ENCODE peak calls at places on chromosomes 3 and 15, in four cellular contexts. Q is CD8-positive, alpha-beta T cell; P is IMR-90; I is CD8-positive, alpha-beta memory T cell. O is an unnamed sample. For H3K36me3, the result is how much of the 10 kb centered on the place peaks cover.

GRCh38 chr3:196634224-196634623 is 5.3 kb upstream of the NRROS start:
- DNase-seq in Q (no peak), P (no peak), I (no peak), O (no peak)

GRCh38 chr3:127351350-127351749 is 63.5 kb upstream of the PRR20G start:
- DNase-seq in Q (no peak), P (no peak), I (no peak), O (no peak)

GRCh38 chr3:20852712-20853111 is 666.7 kb upstream of the SGO1 start:
- DNase-seq in Q (no peak), P (no peak), I (no peak), O (no peak)

GRCh38 chr15:80660114-80660513 is 35.0 kb upstream of the ABHD17C start:
- DNase-seq in Q (no peak), P (peak), I (no peak), O (no peak)

GRCh38 chr15:65077981-65078352 is 1.4 kb downstream of the KBTBD13 start:
- DNase-seq in Q (peak), P (no peak), I (peak), O (peak)

GRCh38 chr3:78734048-78734637 is 1033.7 kb downstream of the ROBO1 start:
- DNase-seq in Q (no peak), P (peak), I (no peak), O (no peak)

GRCh38 chr15:39419651-39420050 is 161.2 kb upstream of the THBS1 start:
- DNase-seq in Q (no peak), P (no peak), I (no peak), O (no peak)

GRCh38 chr15:57920916-57921315 is 144.6 kb downstream of the ALDH1A2 start:
- DNase-seq in Q (no peak), P (no peak), I (no peak), O (no peak)

GRCh38 chr15:79978260-79978659 is 7.3 kb upstream of the BCL2A1 start:
- DNase-seq in Q (no peak), P (no peak), I (no peak), O (no peak)

GRCh38 chr3:81242871-81243270 is 518.6 kb downstream of the GBE1 start:
- DNase-seq in Q (no peak), P (peak), I (no peak), O (no peak)

GRCh38 chr15:82570721-82571519 is 30.7 kb upstream of the RPS17 start:
- DNase-seq in Q (no peak), P (peak), I (no peak), O (no peak)

GRCh38 chr3:79651536-79652065 is 116.2 kb downstream of the ROBO1 start:
- DNase-seq in Q (no peak), P (no peak), I (no peak), O (no peak)

GRCh38 chr3:99666201-99666600 is 27.8 kb downstream of the COL8A1 start:
- DNase-seq in Q (no peak), P (no peak), I (no peak), O (no peak)

GRCh38 chr3:7546219-7546618 is 685.3 kb downstream of the GRM7 start:
- DNase-seq in Q (no peak), P (no peak), I (no peak), O (no peak)

GRCh38 chr3:55622116-55622515 is 135.0 kb upstream of the WNT5A start:
- DNase-seq in Q (no peak), P (peak), I (no peak), O (no peak)

GRCh38 chr3:165751654-165752053 is 85.6 kb downstream of the BCHE start:
- DNase-seq in Q (no peak), P (no peak), I (no peak), O (no peak)

GRCh38 chr3:8953336-8953735 is 9.9 kb downstream of the RAD18 start:
- DNase-seq in Q (no peak), P (no peak), I (no peak), O (no peak)

GRCh38 chr3:8954938-8955763 is 8.1 kb downstream of the RAD18 start:
- DNase-seq in Q (no peak), P (peak), I (no peak), O (no peak)

DNA sequence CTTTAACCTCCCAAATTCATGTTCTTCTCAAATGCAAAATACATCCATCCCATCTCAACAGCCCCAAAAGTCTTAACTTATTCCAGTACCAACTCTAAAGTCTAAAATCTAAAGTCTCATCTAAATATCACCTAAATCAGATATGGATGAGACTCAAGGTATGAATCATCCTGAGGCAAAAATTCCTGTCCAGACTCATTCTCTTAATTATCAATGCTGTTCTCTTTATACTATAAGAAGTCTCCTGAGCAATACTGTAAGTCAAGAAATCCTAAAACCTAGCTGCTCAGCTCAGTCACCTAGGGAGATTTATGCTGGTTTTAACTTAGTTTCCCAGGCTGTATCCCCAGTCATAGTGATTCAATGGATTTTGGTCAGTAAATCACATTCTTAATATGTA is 11.1 kb downstream of the RAD18 start:
- DNase-seq in Q (no peak), P (no peak), I (no peak), O (no peak)
- H3K36me3 ChIP-seq in Q (under half), P (under half), I (under half), O (under half)

DNA sequence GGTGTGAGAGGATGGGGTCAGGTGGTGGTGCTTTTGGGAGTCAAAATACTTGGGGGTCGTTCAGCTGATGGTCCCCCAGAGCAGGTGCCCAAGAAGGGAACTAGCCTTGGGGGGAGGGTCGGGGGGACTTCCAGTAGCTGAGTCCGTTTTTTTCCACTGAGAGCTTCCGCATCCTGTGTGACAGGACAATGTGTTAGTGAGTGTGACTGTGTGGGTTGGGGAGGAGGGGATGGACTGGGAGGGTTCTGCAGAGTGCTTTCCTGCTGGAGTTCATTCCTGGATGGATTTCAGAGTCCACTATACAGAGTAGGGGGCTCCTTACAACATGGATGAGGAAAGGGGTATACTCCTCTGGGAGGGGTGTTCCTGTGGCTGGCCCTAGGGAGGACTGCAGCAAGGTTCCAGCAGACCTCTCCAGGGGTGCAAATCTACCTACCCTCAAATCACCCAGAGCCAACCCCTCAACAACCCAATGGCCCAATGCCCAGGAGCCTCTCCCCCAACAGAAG is 601 bp upstream of the HYAL2 start:
- DNase-seq in Q (no peak), P (no peak), I (no peak), O (no peak)
- H3K4me3 ChIP-seq in Q (no peak), P (no peak), I (no peak), O (no peak)

GRCh38 chr3:52456800-52457183 is 1.4 kb downstream of the NISCH start:
- DNase-seq in Q (no peak), P (no peak), I (no peak), O (no peak)

GRCh38 chr3:52463420-52463819 is 8.0 kb downstream of the NISCH start:
- DNase-seq in Q (no peak), P (no peak), I (no peak), O (no peak)

GRCh38 chr3:52458770-52459540 is 3.6 kb downstream of the NISCH start:
- DNase-seq in Q (peak), P (no peak), I (no peak), O (no peak)

GRCh38 chr3:52458031-52458760 is 2.8 kb downstream of the NISCH start:
- DNase-seq in Q (no peak), P (no peak), I (no peak), O (no peak)

GRCh38 chr3:52461874-52462273 is 6.5 kb downstream of the NISCH start:
- DNase-seq in Q (no peak), P (no peak), I (no peak), O (no peak)
- H3K36me3 ChIP-seq in Q (under half), P (half or more), I (under half), O (under half)

GRCh38 chr3:69866988-69867720 is 127.9 kb downstream of the MITF start:
- DNase-seq in Q (no peak), P (peak), I (no peak), O (no peak)
- H3K4me3 ChIP-seq in Q (no peak), P (peak), I (no peak), O (no peak)

GRCh38 chr3:134768845-134769244 is 26.2 kb upstream of the EPHB1 start:
- DNase-seq in Q (no peak), P (no peak), I (no peak), O (no peak)
- H3K36me3 ChIP-seq in Q (under half), P (under half), I (under half), O (under half)

GRCh38 chr3:49878686-49879085 is 9.0 kb upstream of the CAMKV start:
- DNase-seq in Q (no peak), P (no peak), I (no peak), O (no peak)

GRCh38 chr3:49880581-49881328 is 11.0 kb upstream of the CAMKV start:
- DNase-seq in Q (no peak), P (no peak), I (no peak), O (no peak)

GRCh38 chr3:49879721-49880120 is 10.0 kb upstream of the CAMKV start:
- DNase-seq in Q (no peak), P (no peak), I (no peak), O (no peak)

GRCh38 chr3:49883992-49884391 is 14.3 kb upstream of the CAMKV start:
- DNase-seq in Q (no peak), P (no peak), I (no peak), O (no peak)

DNA sequence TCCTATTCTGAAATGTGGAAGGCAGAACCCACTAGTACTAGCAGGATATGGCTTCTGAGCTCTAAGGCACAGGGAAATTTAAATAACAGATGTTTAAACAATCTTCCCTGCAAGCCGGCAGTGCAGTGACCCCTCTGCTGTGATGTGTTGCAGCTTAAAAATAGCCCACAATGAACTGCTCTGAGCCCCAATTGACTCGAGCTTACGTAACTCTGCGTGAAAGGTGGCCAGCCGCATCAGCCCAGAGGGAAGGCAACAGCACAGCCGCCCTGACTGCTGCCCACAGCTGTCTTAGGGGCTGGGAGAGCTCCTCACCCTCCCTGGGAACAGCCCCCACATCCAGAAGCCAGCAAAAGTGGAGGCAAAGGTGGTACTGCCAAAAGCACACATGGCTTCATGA is 12.5 kb upstream of the CAMKV start:
- DNase-seq in Q (no peak), P (peak), I (no peak), O (no peak)
- H3K4me3 ChIP-seq in Q (no peak), P (no peak), I (no peak), O (no peak)

GRCh38 chr15:42681119-42681518 is 55.8 kb downstream of the CDAN1 start:
- DNase-seq in Q (no peak), P (no peak), I (no peak), O (no peak)
- H3K36me3 ChIP-seq in Q (under half), P (under half), I (under half), O (under half)

DNA sequence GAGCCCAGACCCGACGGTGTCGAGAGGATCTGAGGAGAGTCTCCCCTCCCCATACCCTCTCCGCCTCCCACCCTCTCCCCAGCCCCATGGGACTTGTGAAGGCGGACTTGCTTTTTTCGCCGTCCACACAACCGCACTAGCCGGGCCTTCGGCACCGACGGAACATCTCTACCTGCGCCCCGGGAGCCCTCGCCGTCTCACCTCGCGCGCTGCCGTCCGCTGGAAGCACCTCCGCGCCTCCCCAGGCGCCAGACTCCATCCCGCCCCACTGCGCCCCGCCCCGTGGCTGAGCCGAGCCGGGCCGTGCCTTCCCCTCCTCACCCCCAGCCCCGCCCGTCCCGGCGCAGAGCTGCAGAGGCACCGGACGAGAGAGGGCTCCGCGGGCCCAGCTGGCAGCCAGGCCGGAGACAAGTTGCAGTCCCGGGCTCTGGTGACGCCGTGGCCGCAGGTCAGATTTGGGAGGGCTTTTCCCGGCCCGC is at the start of the genes DUOX1 and DUOXA1:
- DNase-seq in Q (peak), P (no peak), I (no peak), O (no peak)
- H3K4me3 ChIP-seq in Q (peak), P (no peak), I (no peak), O (no peak)

DNA sequence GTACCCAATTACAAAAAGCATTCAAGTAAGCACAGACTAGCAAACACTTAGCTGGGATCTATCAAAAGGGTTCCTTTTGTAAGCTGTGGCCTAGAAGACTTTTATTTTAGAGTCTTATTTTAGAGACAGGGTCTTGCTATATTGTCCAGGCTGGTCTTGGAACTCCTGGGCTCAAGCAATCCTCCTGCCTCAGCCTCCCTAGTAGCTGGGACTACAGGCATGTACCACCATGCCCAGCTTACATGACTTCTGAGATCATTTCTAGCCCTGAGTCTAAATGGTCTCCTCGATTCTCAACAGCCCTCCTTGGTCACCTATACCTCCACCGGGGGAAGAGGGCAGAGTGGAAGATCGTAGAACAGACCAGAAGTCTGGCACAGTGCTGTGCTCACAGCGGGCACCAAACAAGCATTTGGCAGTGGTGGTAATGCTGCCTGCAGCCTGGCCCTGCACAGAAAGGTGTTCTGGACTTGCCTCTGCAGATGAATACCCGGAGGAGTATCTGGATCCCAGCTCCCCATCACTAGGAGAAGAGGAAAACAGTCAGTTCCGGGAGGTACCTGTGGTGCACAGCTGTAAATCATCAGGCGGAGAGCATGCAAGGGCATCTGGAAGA is 2.4 kb downstream of the FAM219B start:
- DNase-seq in Q (no peak), P (no peak), I (no peak), O (no peak)
- H3K36me3 ChIP-seq in Q (under half), P (under half), I (under half), O (under half)

GRCh38 chr3:33218446-33219174 is at the start of gene SUSD5:
- DNase-seq in Q (no peak), P (peak), I (no peak), O (peak)
- H3K4me3 ChIP-seq in Q (no peak), P (peak), I (no peak), O (peak)

O was measured in aorta.